ENCODE peak calls at places on chromosomes 11 and 22, in six cellular contexts. One of them, this sample, is unnamed.

GRCh38 chr22:37222440-37222971 is 10.2 kb upstream of the SSTR3 start:
- DNase-seq in GM23248: no peak
- DNase-seq in PC-3: no peak
- DNase-seq in body of pancreas: no peak
- DNase-seq in neuronal stem cell: no peak
- DNase-seq in naive thymus-derived CD4-positive, alpha-beta T cell: peak
- DNase-seq in this sample: no peak

GRCh38 chr11:108768370-108768769 is 103.5 kb downstream of the DDX10 start:
- DNase-seq in neuronal stem cell: no peak
- DNase-seq in PC-3: no peak
- DNase-seq in body of pancreas: no peak
- DNase-seq in naive thymus-derived CD4-positive, alpha-beta T cell: no peak
- DNase-seq in GM23248: no peak
- DNase-seq in this sample: no peak

GRCh38 chr11:8807544-8808225 is 103.3 kb upstream of the AKIP1 start:
- DNase-seq in PC-3: no peak
- DNase-seq in naive thymus-derived CD4-positive, alpha-beta T cell: no peak
- DNase-seq in neuronal stem cell: no peak
- DNase-seq in GM23248: peak
- DNase-seq in body of pancreas: peak
- DNase-seq in this sample: no peak

GRCh38 chr11:9276571-9276970 is 11.4 kb upstream of the DENND5A start:
- DNase-seq in body of pancreas: no peak
- DNase-seq in GM23248: no peak
- DNase-seq in neuronal stem cell: no peak
- DNase-seq in PC-3: peak
- DNase-seq in naive thymus-derived CD4-positive, alpha-beta T cell: no peak
- DNase-seq in this sample: no peak

GRCh38 chr11:34757026-34757451 is 136.1 kb downstream of the EHF start:
- DNase-seq in naive thymus-derived CD4-positive, alpha-beta T cell: no peak
- DNase-seq in body of pancreas: no peak
- DNase-seq in PC-3: peak
- DNase-seq in GM23248: no peak
- DNase-seq in neuronal stem cell: no peak
- DNase-seq in this sample: peak

GRCh38 chr11:110000045-110000502 is 93.1 kb upstream of the ZC3H12C start:
- DNase-seq in GM23248: peak
- DNase-seq in neuronal stem cell: no peak
- DNase-seq in body of pancreas: peak
- DNase-seq in naive thymus-derived CD4-positive, alpha-beta T cell: no peak
- DNase-seq in PC-3: peak
- DNase-seq in this sample: peak

GRCh38 chr11:76030973-76031590 is 175.2 kb downstream of the WNT11 start:
- DNase-seq in PC-3: peak
- DNase-seq in neuronal stem cell: no peak
- DNase-seq in GM23248: peak
- DNase-seq in naive thymus-derived CD4-positive, alpha-beta T cell: no peak
- DNase-seq in body of pancreas: no peak
- DNase-seq in this sample: no peak

GRCh38 chr11:19241260-19242183 is 777 bp upstream of the E2F8 start:
- DNase-seq in neuronal stem cell: peak
- DNase-seq in body of pancreas: no peak
- DNase-seq in GM23248: peak
- DNase-seq in naive thymus-derived CD4-positive, alpha-beta T cell: no peak
- DNase-seq in PC-3: peak
- DNase-seq in this sample: no peak

GRCh38 chr11:91173701-91174100 is 950.9 kb upstream of the CHORDC1 start:
- DNase-seq in PC-3: peak
- DNase-seq in body of pancreas: no peak
- DNase-seq in naive thymus-derived CD4-positive, alpha-beta T cell: no peak
- DNase-seq in GM23248: no peak
- DNase-seq in neuronal stem cell: no peak
- DNase-seq in this sample: no peak

GRCh38 chr22:29166180-29166579 is 39.5 kb upstream of the EMID1 start:
- DNase-seq in GM23248: no peak
- DNase-seq in body of pancreas: no peak
- DNase-seq in PC-3: no peak
- DNase-seq in naive thymus-derived CD4-positive, alpha-beta T cell: no peak
- DNase-seq in neuronal stem cell: no peak
- DNase-seq in this sample: no peak

GRCh38 chr11:8068605-8069221 is 12.3 kb upstream of the TUB start:
- DNase-seq in GM23248: peak
- DNase-seq in body of pancreas: peak
- DNase-seq in naive thymus-derived CD4-positive, alpha-beta T cell: no peak
- DNase-seq in PC-3: peak
- DNase-seq in neuronal stem cell: no peak
- DNase-seq in this sample: no peak

GRCh38 chr11:65366340-65366773 is 11.8 kb downstream of the TIGD3 start:
- DNase-seq in neuronal stem cell: peak
- DNase-seq in PC-3: peak
- DNase-seq in GM23248: peak
- DNase-seq in body of pancreas: peak
- DNase-seq in naive thymus-derived CD4-positive, alpha-beta T cell: peak
- DNase-seq in this sample: no peak

GRCh38 chr11:30358569-30358968 is 35.7 kb downstream of the ARL14EP start:
- DNase-seq in naive thymus-derived CD4-positive, alpha-beta T cell: no peak
- DNase-seq in neuronal stem cell: no peak
- DNase-seq in PC-3: no peak
- DNase-seq in body of pancreas: no peak
- DNase-seq in GM23248: no peak
- DNase-seq in this sample: no peak

GRCh38 chr11:77042111-77042726 is 8.0 kb downstream of the B3GNT6 start:
- DNase-seq in body of pancreas: no peak
- DNase-seq in naive thymus-derived CD4-positive, alpha-beta T cell: no peak
- DNase-seq in GM23248: no peak
- DNase-seq in PC-3: no peak
- DNase-seq in neuronal stem cell: no peak
- DNase-seq in this sample: no peak

GRCh38 chr11:130737866-130738431 is 178.3 kb downstream of the SNX19 start:
- DNase-seq in GM23248: peak
- DNase-seq in naive thymus-derived CD4-positive, alpha-beta T cell: no peak
- DNase-seq in neuronal stem cell: no peak
- DNase-seq in body of pancreas: peak
- DNase-seq in PC-3: peak
- DNase-seq in this sample: no peak

GRCh38 chr22:44107341-44107740 is 73.4 kb upstream of the PARVG start:
- DNase-seq in body of pancreas: no peak
- DNase-seq in neuronal stem cell: no peak
- DNase-seq in PC-3: no peak
- DNase-seq in naive thymus-derived CD4-positive, alpha-beta T cell: no peak
- DNase-seq in GM23248: no peak
- DNase-seq in this sample: no peak

GRCh38 chr11:115170133-115170815 is 333.9 kb downstream of the CADM1 start:
- DNase-seq in PC-3: peak
- DNase-seq in naive thymus-derived CD4-positive, alpha-beta T cell: no peak
- DNase-seq in neuronal stem cell: peak
- DNase-seq in body of pancreas: no peak
- DNase-seq in GM23248: peak
- DNase-seq in this sample: no peak

GRCh38 chr11:75342966-75343870 is 8.2 kb downstream of the ARRB1 start:
- DNase-seq in GM23248: peak
- DNase-seq in PC-3: peak
- DNase-seq in neuronal stem cell: no peak
- DNase-seq in body of pancreas: peak
- DNase-seq in naive thymus-derived CD4-positive, alpha-beta T cell: no peak
- DNase-seq in this sample: no peak

GRCh38 chr11:134257101-134257500 is 3.7 kb downstream of the ACAD8 start:
- DNase-seq in PC-3: no peak
- DNase-seq in GM23248: no peak
- DNase-seq in neuronal stem cell: no peak
- DNase-seq in naive thymus-derived CD4-positive, alpha-beta T cell: no peak
- DNase-seq in body of pancreas: no peak
- DNase-seq in this sample: no peak

GRCh38 chr11:76763573-76764348 is 19.4 kb upstream of the TSKU start:
- DNase-seq in GM23248: peak
- DNase-seq in neuronal stem cell: no peak
- DNase-seq in naive thymus-derived CD4-positive, alpha-beta T cell: no peak
- DNase-seq in PC-3: peak
- DNase-seq in body of pancreas: no peak
- DNase-seq in this sample: peak

GRCh38 chr11:2999464-2999998 is 7.4 kb upstream of the NAP1L4 start:
- DNase-seq in naive thymus-derived CD4-positive, alpha-beta T cell: no peak
- DNase-seq in PC-3: no peak
- DNase-seq in body of pancreas: no peak
- DNase-seq in GM23248: no peak
- DNase-seq in neuronal stem cell: no peak
- DNase-seq in this sample: no peak

GRCh38 chr22:25403752-25404471 is 160.6 kb upstream of the GRK3 start:
- DNase-seq in PC-3: peak
- DNase-seq in neuronal stem cell: no peak
- DNase-seq in body of pancreas: no peak
- DNase-seq in naive thymus-derived CD4-positive, alpha-beta T cell: peak
- DNase-seq in GM23248: peak
- DNase-seq in this sample: no peak

GRCh38 chr11:77003954-77004353 is 30.2 kb upstream of the B3GNT6 start:
- DNase-seq in PC-3: peak
- DNase-seq in body of pancreas: no peak
- DNase-seq in neuronal stem cell: no peak
- DNase-seq in naive thymus-derived CD4-positive, alpha-beta T cell: no peak
- DNase-seq in GM23248: peak
- DNase-seq in this sample: no peak

GRCh38 chr11:74634537-74634936 is 42.2 kb downstream of the POLD3 start:
- DNase-seq in neuronal stem cell: no peak
- DNase-seq in naive thymus-derived CD4-positive, alpha-beta T cell: no peak
- DNase-seq in PC-3: peak
- DNase-seq in GM23248: peak
- DNase-seq in body of pancreas: peak
- DNase-seq in this sample: peak

GRCh38 chr11:19512621-19513020 is 200.0 kb upstream of the NAV2 start:
- DNase-seq in neuronal stem cell: no peak
- DNase-seq in GM23248: peak
- DNase-seq in PC-3: no peak
- DNase-seq in body of pancreas: no peak
- DNase-seq in naive thymus-derived CD4-positive, alpha-beta T cell: no peak
- DNase-seq in this sample: no peak

GRCh38 chr11:83073248-83073647 is 1.6 kb upstream of the RAB30 start:
- DNase-seq in PC-3: no peak
- DNase-seq in GM23248: no peak
- DNase-seq in naive thymus-derived CD4-positive, alpha-beta T cell: no peak
- DNase-seq in neuronal stem cell: no peak
- DNase-seq in body of pancreas: no peak
- DNase-seq in this sample: no peak

GRCh38 chr22:26669060-26669481 is 11.7 kb downstream of the MIAT start:
- DNase-seq in neuronal stem cell: no peak
- DNase-seq in naive thymus-derived CD4-positive, alpha-beta T cell: no peak
- DNase-seq in body of pancreas: peak
- DNase-seq in GM23248: peak
- DNase-seq in PC-3: peak
- DNase-seq in this sample: no peak

GRCh38 chr11:118441770-118442169 is 5.5 kb downstream of the KMT2A start:
- DNase-seq in PC-3: no peak
- DNase-seq in body of pancreas: no peak
- DNase-seq in naive thymus-derived CD4-positive, alpha-beta T cell: no peak
- DNase-seq in GM23248: peak
- DNase-seq in neuronal stem cell: no peak
- DNase-seq in this sample: no peak

GRCh38 chr22:26648761-26649363 is 8.5 kb upstream of the MIAT start:
- DNase-seq in PC-3: no peak
- DNase-seq in neuronal stem cell: no peak
- DNase-seq in body of pancreas: no peak
- DNase-seq in GM23248: no peak
- DNase-seq in naive thymus-derived CD4-positive, alpha-beta T cell: no peak
- DNase-seq in this sample: no peak

GRCh38 chr22:17477401-17477833 is 85.9 kb upstream of the SLC25A18 start:
- DNase-seq in body of pancreas: peak
- DNase-seq in PC-3: no peak
- DNase-seq in GM23248: no peak
- DNase-seq in neuronal stem cell: no peak
- DNase-seq in naive thymus-derived CD4-positive, alpha-beta T cell: no peak
- DNase-seq in this sample: no peak

DNA sequence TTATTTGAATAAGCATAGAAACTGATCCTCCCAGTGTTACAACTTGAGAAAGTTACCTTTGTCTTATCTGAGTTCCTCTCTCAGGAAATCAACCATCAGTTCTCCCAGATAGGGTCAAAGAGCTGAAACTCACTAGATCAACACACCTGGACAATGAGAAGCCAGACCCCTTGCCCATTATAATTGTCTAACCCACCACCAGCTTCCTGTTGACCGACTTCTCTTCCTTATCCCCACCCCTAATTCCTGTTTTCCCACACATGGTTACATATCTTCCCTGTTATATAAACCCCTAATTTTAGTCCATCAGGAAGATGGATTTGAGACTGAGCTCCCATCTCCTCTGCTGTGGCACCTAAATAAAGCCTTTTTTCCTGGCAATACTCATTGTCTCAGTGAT is 6.9 kb downstream of the SLC5A4 start:
- DNase-seq in naive thymus-derived CD4-positive, alpha-beta T cell: no peak
- DNase-seq in PC-3: no peak
- DNase-seq in neuronal stem cell: no peak
- DNase-seq in GM23248: no peak
- DNase-seq in body of pancreas: no peak
- DNase-seq in this sample: no peak
- H3K27ac ChIP-seq in naive thymus-derived CD4-positive, alpha-beta T cell: no peak
- H3K27ac ChIP-seq in PC-3: no peak
- H3K27ac ChIP-seq in neuronal stem cell: no peak
- H3K27ac ChIP-seq in GM23248: no peak
- H3K27ac ChIP-seq in body of pancreas: no peak
- H3K27ac ChIP-seq in this sample: no peak

GRCh38 chr11:59097113-59097708 is 9.8 kb upstream of the FAM111B start:
- DNase-seq in PC-3: peak
- DNase-seq in body of pancreas: peak
- DNase-seq in naive thymus-derived CD4-positive, alpha-beta T cell: peak
- DNase-seq in neuronal stem cell: peak
- DNase-seq in GM23248: peak
- DNase-seq in this sample: no peak

GRCh38 chr11:59106363-59107336 is at the start of gene FAM111B:
- DNase-seq in PC-3: peak
- DNase-seq in naive thymus-derived CD4-positive, alpha-beta T cell: peak
- DNase-seq in neuronal stem cell: peak
- DNase-seq in body of pancreas: peak
- DNase-seq in GM23248: peak
- DNase-seq in this sample: peak

GRCh38 chr11:59102259-59102765 is 4.7 kb upstream of the FAM111B start:
- DNase-seq in body of pancreas: peak
- DNase-seq in PC-3: peak
- DNase-seq in naive thymus-derived CD4-positive, alpha-beta T cell: peak
- DNase-seq in GM23248: peak
- DNase-seq in neuronal stem cell: peak
- DNase-seq in this sample: no peak
- H3K27ac ChIP-seq in body of pancreas: no peak
- H3K27ac ChIP-seq in PC-3: no peak
- H3K27ac ChIP-seq in naive thymus-derived CD4-positive, alpha-beta T cell: no peak
- H3K27ac ChIP-seq in GM23248: no peak
- H3K27ac ChIP-seq in neuronal stem cell: no peak
- H3K27ac ChIP-seq in this sample: no peak

GRCh38 chr22:30680998-30681770 is 13.5 kb upstream of the OSBP2 start:
- DNase-seq in GM23248: no peak
- DNase-seq in PC-3: no peak
- DNase-seq in neuronal stem cell: no peak
- DNase-seq in naive thymus-derived CD4-positive, alpha-beta T cell: no peak
- DNase-seq in body of pancreas: no peak
- DNase-seq in this sample: no peak
- H3K27ac ChIP-seq in GM23248: no peak
- H3K27ac ChIP-seq in PC-3: no peak
- H3K27ac ChIP-seq in neuronal stem cell: no peak
- H3K27ac ChIP-seq in naive thymus-derived CD4-positive, alpha-beta T cell: no peak
- H3K27ac ChIP-seq in body of pancreas: no peak
- H3K27ac ChIP-seq in this sample: no peak

GRCh38 chr11:57798905-57799559 is 37.4 kb downstream of the CTNND1 start:
- DNase-seq in body of pancreas: peak
- DNase-seq in PC-3: peak
- DNase-seq in naive thymus-derived CD4-positive, alpha-beta T cell: no peak
- DNase-seq in neuronal stem cell: no peak
- DNase-seq in GM23248: peak
- DNase-seq in this sample: peak
- H3K27ac ChIP-seq in body of pancreas: peak
- H3K27ac ChIP-seq in PC-3: peak
- H3K27ac ChIP-seq in naive thymus-derived CD4-positive, alpha-beta T cell: peak
- H3K27ac ChIP-seq in neuronal stem cell: peak
- H3K27ac ChIP-seq in GM23248: peak
- H3K27ac ChIP-seq in this sample: peak